ENCODE peak calls at places on chromosomes 12 and 14, in six cellular contexts. M is activated naive CD4-positive, alpha-beta T cell treated with Interleukin-2 at 50 U/mL for 16 hours; D is breast epithelium; N is endothelial cell of umbilical vein; C is hepatic stellate cell; B is HTR-8/SVneo. X is an unnamed sample.

GRCh38 chr12:13472690-13473089 is 276.2 kb downstream of the EMP1 start:
- DNase-seq in M (no peak), B (no peak), D (no peak), N (no peak), C (no peak), X (no peak)

GRCh38 chr14:33061667-33062325 is 123.1 kb downstream of the NPAS3 start:
- DNase-seq in C (no peak), D (no peak), B (no peak), M (no peak), N (no peak), X (no peak)

GRCh38 chr14:105865904-105866840 is 339.8 kb downstream of the TMEM121 start:
- DNase-seq in B (no peak), D (no peak), C (no peak), N (no peak), M (no peak), X (peak)

GRCh38 chr14:64421166-64421565 is 33.0 kb downstream of the MTHFD1 start:
- DNase-seq in M (no peak), D (no peak), N (no peak), B (peak), C (peak), X (no peak)

GRCh38 chr14:71143391-71144290 is 236.4 kb downstream of the PCNX1 start:
- DNase-seq in M (peak), D (no peak), B (peak), C (peak), N (no peak), X (peak)

GRCh38 chr12:132545955-132546354 is 56.0 kb downstream of the FBRSL1 start:
- DNase-seq in N (no peak), M (no peak), C (no peak), D (no peak), B (no peak), X (no peak)

GRCh38 chr12:124751654-124752355 is 111.9 kb downstream of the SCARB1 start:
- DNase-seq in D (no peak), N (no peak), M (no peak), B (no peak), C (no peak), X (no peak)

GRCh38 chr12:38892976-38893375 is 12.4 kb downstream of the CPNE8 start:
- DNase-seq in D (no peak), M (no peak), C (no peak), N (no peak), B (no peak), X (no peak)

GRCh38 chr12:88052686-88053085 is 23.5 kb upstream of the C12orf50 start:
- DNase-seq in M (no peak), C (peak), B (no peak), D (no peak), N (peak), X (peak)

GRCh38 chr14:88473791-88474190 is 81.0 kb downstream of the PTPN21 start:
- DNase-seq in C (no peak), M (no peak), D (no peak), B (no peak), N (no peak), X (no peak)